ENCODE peak calls at places on chromosomes 6 and 20, in six cellular contexts. One of them, this sample, is unnamed.

GRCh38 chr20:4898282-4898681 is 103.0 kb downstream of the SLC23A2 start:
- DNase-seq in HepG2: no peak
- DNase-seq in GM12878: no peak
- DNase-seq in H1: no peak
- DNase-seq in GM12891: no peak
- DNase-seq in K562: no peak
- DNase-seq in this sample: no peak

GRCh38 chr6:147508073-147508870 is at the start of gene SAMD5:
- DNase-seq in HepG2: peak
- DNase-seq in GM12878: no peak
- DNase-seq in H1: peak
- DNase-seq in GM12891: peak
- DNase-seq in K562: peak
- DNase-seq in this sample: peak

GRCh38 chr6:81890846-81891245 is 138.4 kb upstream of the TENT5A start:
- DNase-seq in HepG2: no peak
- DNase-seq in GM12878: no peak
- DNase-seq in H1: no peak
- DNase-seq in GM12891: no peak
- DNase-seq in K562: no peak
- DNase-seq in this sample: no peak

GRCh38 chr6:152232494-152233151 is 404.5 kb downstream of the SYNE1 start:
- DNase-seq in HepG2: peak
- DNase-seq in GM12878: no peak
- DNase-seq in H1: no peak
- DNase-seq in GM12891: no peak
- DNase-seq in K562: peak
- DNase-seq in this sample: no peak

GRCh38 chr6:134797400-134798113 is 152.3 kb downstream of the ALDH8A1 start:
- DNase-seq in HepG2: no peak
- DNase-seq in GM12878: no peak
- DNase-seq in H1: no peak
- DNase-seq in GM12891: no peak
- DNase-seq in K562: no peak
- DNase-seq in this sample: no peak

GRCh38 chr20:59481082-59482018 is 123.0 kb upstream of the PHACTR3 start:
- DNase-seq in HepG2: no peak
- DNase-seq in GM12878: no peak
- DNase-seq in H1: no peak
- DNase-seq in GM12891: no peak
- DNase-seq in K562: no peak
- DNase-seq in this sample: no peak

GRCh38 chr6:143267740-143268139 is 182.8 kb downstream of the ADAT2 start:
- DNase-seq in HepG2: peak
- DNase-seq in GM12878: no peak
- DNase-seq in H1: no peak
- DNase-seq in GM12891: no peak
- DNase-seq in K562: no peak
- DNase-seq in this sample: no peak

GRCh38 chr20:20130399-20130798 is 78.1 kb downstream of the CFAP61 start:
- DNase-seq in HepG2: peak
- DNase-seq in GM12878: peak
- DNase-seq in H1: no peak
- DNase-seq in GM12891: no peak
- DNase-seq in K562: no peak
- DNase-seq in this sample: no peak

GRCh38 chr6:46393161-46393939 is 97.9 kb downstream of the RCAN2 start:
- DNase-seq in HepG2: no peak
- DNase-seq in GM12878: no peak
- DNase-seq in H1: no peak
- DNase-seq in GM12891: no peak
- DNase-seq in K562: no peak
- DNase-seq in this sample: no peak

GRCh38 chr6:24766685-24767462 is 7.9 kb upstream of the GMNN start:
- DNase-seq in HepG2: no peak
- DNase-seq in GM12878: no peak
- DNase-seq in H1: no peak
- DNase-seq in GM12891: no peak
- DNase-seq in K562: no peak
- DNase-seq in this sample: peak

GRCh38 chr6:170203212-170203611 is 87.7 kb downstream of the DLL1 start:
- DNase-seq in HepG2: no peak
- DNase-seq in GM12878: no peak
- DNase-seq in H1: peak
- DNase-seq in GM12891: no peak
- DNase-seq in K562: no peak
- DNase-seq in this sample: no peak

GRCh38 chr6:51678905-51679620 is 408.4 kb downstream of the PKHD1 start:
- DNase-seq in HepG2: no peak
- DNase-seq in GM12878: peak
- DNase-seq in H1: no peak
- DNase-seq in GM12891: no peak
- DNase-seq in K562: no peak
- DNase-seq in this sample: no peak

GRCh38 chr20:25039697-25040437 is 18.1 kb downstream of the ACSS1 start:
- DNase-seq in HepG2: no peak
- DNase-seq in GM12878: no peak
- DNase-seq in H1: no peak
- DNase-seq in GM12891: no peak
- DNase-seq in K562: no peak
- DNase-seq in this sample: no peak

GRCh38 chr6:107418118-107418517 is 41.2 kb downstream of the PDSS2 start:
- DNase-seq in HepG2: peak
- DNase-seq in GM12878: no peak
- DNase-seq in H1: no peak
- DNase-seq in GM12891: no peak
- DNase-seq in K562: peak
- DNase-seq in this sample: no peak

GRCh38 chr20:1888796-1889463 is 6.3 kb upstream of the SIRPA start:
- DNase-seq in HepG2: peak
- DNase-seq in GM12878: no peak
- DNase-seq in H1: no peak
- DNase-seq in GM12891: no peak
- DNase-seq in K562: no peak
- DNase-seq in this sample: no peak

GRCh38 chr6:165308926-165309731 is at the start of gene C6orf118:
- DNase-seq in HepG2: no peak
- DNase-seq in GM12878: no peak
- DNase-seq in H1: peak
- DNase-seq in GM12891: no peak
- DNase-seq in K562: no peak
- DNase-seq in this sample: no peak

GRCh38 chr20:47206962-47207641 is 149.4 kb downstream of the ZMYND8 start:
- DNase-seq in HepG2: no peak
- DNase-seq in GM12878: no peak
- DNase-seq in H1: peak
- DNase-seq in GM12891: no peak
- DNase-seq in K562: no peak
- DNase-seq in this sample: no peak

GRCh38 chr6:71387179-71387578 is 98.6 kb downstream of the OGFRL1 start:
- DNase-seq in HepG2: no peak
- DNase-seq in GM12878: no peak
- DNase-seq in H1: no peak
- DNase-seq in GM12891: no peak
- DNase-seq in K562: no peak
- DNase-seq in this sample: no peak

GRCh38 chr6:131914234-131914633 is 36.9 kb downstream of the CCN2 start:
- DNase-seq in HepG2: no peak
- DNase-seq in GM12878: no peak
- DNase-seq in H1: no peak
- DNase-seq in GM12891: no peak
- DNase-seq in K562: no peak
- DNase-seq in this sample: no peak

GRCh38 chr6:119676971-119677370 is 327.4 kb upstream of the MAN1A1 start:
- DNase-seq in HepG2: no peak
- DNase-seq in GM12878: no peak
- DNase-seq in H1: no peak
- DNase-seq in GM12891: no peak
- DNase-seq in K562: no peak
- DNase-seq in this sample: no peak

GRCh38 chr6:85580878-85581267 is 12.8 kb downstream of the SNX14 start:
- DNase-seq in HepG2: peak
- DNase-seq in GM12878: no peak
- DNase-seq in H1: no peak
- DNase-seq in GM12891: no peak
- DNase-seq in K562: peak
- DNase-seq in this sample: no peak

GRCh38 chr20:15930324-15931305 is 642.6 kb downstream of the KIF16B start:
- DNase-seq in HepG2: peak
- DNase-seq in GM12878: no peak
- DNase-seq in H1: no peak
- DNase-seq in GM12891: no peak
- DNase-seq in K562: no peak
- DNase-seq in this sample: no peak

GRCh38 chr6:73610444-73611275 is 43.1 kb downstream of the SLC17A5 start:
- DNase-seq in HepG2: peak
- DNase-seq in GM12878: peak
- DNase-seq in H1: no peak
- DNase-seq in GM12891: no peak
- DNase-seq in K562: peak
- DNase-seq in this sample: no peak

GRCh38 chr20:42027746-42028268 is 409.6 kb upstream of the CHD6 start:
- DNase-seq in HepG2: no peak
- DNase-seq in GM12878: no peak
- DNase-seq in H1: no peak
- DNase-seq in GM12891: no peak
- DNase-seq in K562: no peak
- DNase-seq in this sample: no peak

GRCh38 chr20:32622585-32623468 is 37.7 kb upstream of the NOL4L start:
- DNase-seq in HepG2: no peak
- DNase-seq in GM12878: no peak
- DNase-seq in H1: no peak
- DNase-seq in GM12891: no peak
- DNase-seq in K562: no peak
- DNase-seq in this sample: no peak

GRCh38 chr6:3026811-3027626 is 27.3 kb downstream of the NQO2 start:
- DNase-seq in HepG2: no peak
- DNase-seq in GM12878: peak
- DNase-seq in H1: no peak
- DNase-seq in GM12891: peak
- DNase-seq in K562: peak
- DNase-seq in this sample: peak

GRCh38 chr6:3033652-3034051 is 34.0 kb downstream of the NQO2 start:
- DNase-seq in HepG2: no peak
- DNase-seq in GM12878: no peak
- DNase-seq in H1: no peak
- DNase-seq in GM12891: no peak
- DNase-seq in K562: no peak
- DNase-seq in this sample: no peak

GRCh38 chr6:3035397-3035796 is 32.9 kb upstream of the RIPK1 start:
- DNase-seq in HepG2: no peak
- DNase-seq in GM12878: no peak
- DNase-seq in H1: no peak
- DNase-seq in GM12891: no peak
- DNase-seq in K562: no peak
- DNase-seq in this sample: no peak

GRCh38 chr6:3032986-3033385 is 33.3 kb downstream of the NQO2 start:
- DNase-seq in HepG2: no peak
- DNase-seq in GM12878: no peak
- DNase-seq in H1: no peak
- DNase-seq in GM12891: no peak
- DNase-seq in K562: no peak
- DNase-seq in this sample: no peak

GRCh38 chr6:3031857-3032256 is 32.2 kb downstream of the NQO2 start:
- DNase-seq in HepG2: peak
- DNase-seq in GM12878: no peak
- DNase-seq in H1: no peak
- DNase-seq in GM12891: no peak
- DNase-seq in K562: no peak
- DNase-seq in this sample: no peak
- TF ChIP-seq TAF1 in HepG2: no peak
- TF ChIP-seq TAF1 in GM12878: no peak
- TF ChIP-seq TAF1 in H1: no peak
- TF ChIP-seq TAF1 in GM12891: no peak
- TF ChIP-seq TAF1 in K562: no peak
- TF ChIP-seq TAF1 in this sample: no peak

GRCh38 chr6:32952817-32953739 is at the start of gene HLA-DMA:
- DNase-seq in HepG2: peak
- DNase-seq in GM12878: peak
- DNase-seq in H1: peak
- DNase-seq in GM12891: peak
- DNase-seq in K562: peak
- DNase-seq in this sample: peak
- TF ChIP-seq POLR2A in HepG2: no peak
- TF ChIP-seq POLR2A in GM12878: peak
- TF ChIP-seq POLR2A in H1: no peak
- TF ChIP-seq POLR2A in GM12891: peak
- TF ChIP-seq POLR2A in K562: no peak
- TF ChIP-seq POLR2A in this sample: peak

DNA sequence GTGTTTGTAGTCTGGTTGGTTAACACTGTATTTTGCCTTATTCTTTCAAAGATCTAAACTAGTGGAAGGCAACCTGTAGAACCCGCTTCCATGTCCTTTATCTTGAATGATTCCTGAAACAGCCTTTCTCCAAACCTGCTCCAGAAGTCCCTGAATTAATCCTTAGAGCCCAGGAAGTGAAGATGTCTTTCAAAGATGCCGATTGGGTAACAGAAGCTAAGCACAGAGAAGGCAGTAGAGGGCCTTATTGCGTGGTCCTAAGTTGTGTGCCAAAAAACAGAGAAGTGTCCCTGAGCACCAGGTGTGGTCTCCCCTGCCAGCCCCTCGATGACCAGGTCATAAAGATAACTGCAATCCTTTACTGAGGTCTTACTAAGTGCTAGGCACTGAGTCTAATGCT is 19.1 kb upstream of the ZSCAN16 start:
- DNase-seq in HepG2: no peak
- DNase-seq in GM12878: no peak
- DNase-seq in H1: no peak
- DNase-seq in GM12891: peak
- DNase-seq in K562: peak
- DNase-seq in this sample: no peak
- TF ChIP-seq TAF1 in HepG2: no peak
- TF ChIP-seq TAF1 in GM12878: no peak
- TF ChIP-seq TAF1 in H1: no peak
- TF ChIP-seq TAF1 in GM12891: no peak
- TF ChIP-seq TAF1 in K562: no peak
- TF ChIP-seq TAF1 in this sample: no peak

DNA sequence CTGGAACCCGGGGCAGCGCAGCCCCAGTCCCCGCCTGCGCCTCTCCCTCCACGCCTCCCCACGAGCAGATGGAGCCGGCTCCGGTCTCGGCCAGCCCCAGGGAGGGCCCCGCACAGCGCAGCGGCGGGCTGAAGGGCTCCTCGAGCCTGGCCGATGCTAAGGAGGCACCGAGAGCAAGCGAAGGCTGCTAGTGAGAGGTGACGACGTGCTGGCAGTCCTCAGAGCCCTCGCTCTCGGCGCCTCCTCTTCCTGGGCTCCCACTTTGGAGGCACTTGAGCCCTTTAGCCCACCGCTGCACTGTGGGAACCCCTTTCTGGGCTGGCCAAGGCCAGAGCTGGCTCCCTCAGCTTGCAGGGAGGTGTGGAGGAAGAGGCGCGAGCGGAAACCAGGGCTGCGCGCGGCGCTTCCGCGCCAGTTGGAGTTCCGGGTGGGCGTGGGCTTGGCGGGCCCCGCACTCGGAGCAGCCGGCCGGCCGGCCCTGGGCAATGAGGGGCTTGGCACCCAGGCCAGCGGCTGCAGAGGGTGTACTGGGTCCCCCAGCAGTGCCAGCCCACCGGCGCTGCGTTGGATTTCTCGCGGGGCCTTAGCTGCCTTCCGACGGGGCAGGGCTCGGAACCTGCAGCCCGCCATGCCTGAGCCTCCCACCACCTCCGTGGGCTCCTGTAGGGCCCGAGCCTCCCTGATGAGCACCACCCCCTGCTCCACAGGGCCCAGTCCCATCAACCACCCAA is 2.5 kb upstream of the TMEM14C start:
- DNase-seq in HepG2: peak
- DNase-seq in GM12878: no peak
- DNase-seq in H1: no peak
- DNase-seq in GM12891: peak
- DNase-seq in K562: no peak
- DNase-seq in this sample: peak
- TF ChIP-seq POLR2A in HepG2: peak
- TF ChIP-seq POLR2A in GM12878: peak
- TF ChIP-seq POLR2A in H1: no peak
- TF ChIP-seq POLR2A in GM12891: no peak
- TF ChIP-seq POLR2A in K562: no peak
- TF ChIP-seq POLR2A in this sample: peak